ENCODE peak calls at places on chromosomes 16 and 17, in six cellular contexts. P is tibial nerve, H is SK-N-DZ, R is COR-L47, A is A549, T is suprapubic skin. U is an unnamed sample.

GRCh38 chr17:47789611-47790520 is 31.7 kb downstream of the OSBPL7 start:
- DNase-seq in P (no peak), H (peak; percentile 81), R (peak; percentile 78), A (peak; percentile 79), T (peak; percentile 78), U (peak; percentile 44)

GRCh38 chr17:76481091-76481655 is 13.8 kb downstream of the AANAT start:
- DNase-seq in P (no peak), H (peak; percentile 60), R (no peak), A (no peak), T (no peak), U (no peak)

GRCh38 chr17:1002771-1003555 is 6.0 kb downstream of the TIMM22 start:
- DNase-seq in P (no peak), H (no peak), R (no peak), A (no peak), T (no peak), U (peak; percentile 1)

GRCh38 chr16:85498607-85499006 is 114.5 kb upstream of the GSE1 start:
- DNase-seq in P (no peak), H (no peak), R (no peak), A (no peak), T (no peak), U (peak; percentile 21)

GRCh38 chr16:57697896-57698537 is 3.4 kb downstream of the DRC7 start:
- DNase-seq in P (no peak), H (no peak), R (no peak), A (no peak), T (no peak), U (no peak)

GRCh38 chr17:50303051-50303450 is 28.8 kb downstream of the TMEM92 start:
- DNase-seq in P (no peak), H (no peak), R (no peak), A (no peak), T (no peak), U (no peak)

GRCh38 chr16:21663889-21664647 is at the start of gene OTOA:
- DNase-seq in P (no peak), H (no peak), R (no peak), A (no peak), T (peak; percentile 65), U (no peak)

GRCh38 chr16:77745972-77746371 is 23.7 kb downstream of the NUDT7 start:
- DNase-seq in P (no peak), H (no peak), R (no peak), A (no peak), T (no peak), U (no peak)

GRCh38 chr17:17032131-17032692 is 10.0 kb upstream of the MPRIP start:
- DNase-seq in P (no peak), H (peak; percentile 61), R (no peak), A (peak; percentile 89), T (no peak), U (no peak)

GRCh38 chr17:63557416-63557815 is 7.1 kb downstream of the DCAF7 start:
- DNase-seq in P (no peak), H (no peak), R (no peak), A (no peak), T (no peak), U (no peak)

GRCh38 chr17:28540231-28540630 is 12.2 kb downstream of the UNC119 start:
- DNase-seq in P (no peak), H (no peak), R (no peak), A (no peak), T (no peak), U (no peak)

GRCh38 chr16:15790458-15790857 is 66.4 kb downstream of the MYH11 start:
- DNase-seq in P (no peak), H (no peak), R (no peak), A (no peak), T (no peak), U (no peak)

GRCh38 chr16:10738231-10739077 is 5.2 kb upstream of the NUBP1 start:
- DNase-seq in P (no peak), H (no peak), R (no peak), A (peak; percentile 84), T (no peak), U (no peak)

GRCh38 chr17:58285422-58285810 is 4.7 kb upstream of the MPO start:
- DNase-seq in P (no peak), H (no peak), R (no peak), A (no peak), T (no peak), U (no peak)

GRCh38 chr17:29117440-29117753 is 62.8 kb downstream of the MYO18A start:
- DNase-seq in P (no peak), H (no peak), R (no peak), A (no peak), T (no peak), U (no peak)

GRCh38 chr17:80111702-80112470 is 10.5 kb downstream of the GAA start:
- DNase-seq in P (no peak), H (no peak), R (no peak), A (no peak), T (peak; percentile 63), U (no peak)

GRCh38 chr17:35046245-35046644 is 17.3 kb downstream of the RFFL start:
- DNase-seq in P (no peak), H (no peak), R (no peak), A (no peak), T (no peak), U (no peak)

GRCh38 chr16:71846443-71846842 is 667 bp downstream of the ATXN1L start:
- DNase-seq in P (no peak), H (no peak), R (no peak), A (no peak), T (no peak), U (no peak)

GRCh38 chr16:10752843-10753523 is 9.3 kb downstream of the NUBP1 start:
- DNase-seq in P (peak; percentile 70), H (no peak), R (no peak), A (no peak), T (no peak), U (no peak)

GRCh38 chr17:740240-741055 is 8.1 kb downstream of the TLCD3A start:
- DNase-seq in P (no peak), H (no peak), R (no peak), A (no peak), T (no peak), U (no peak)

GRCh38 chr16:53631236-53631635 is 72.4 kb downstream of the RPGRIP1L start:
- DNase-seq in P (no peak), H (no peak), R (no peak), A (no peak), T (no peak), U (no peak)

GRCh38 chr17:48211787-48212186 is 104.2 kb downstream of the SNX11 start:
- DNase-seq in P (no peak), H (no peak), R (no peak), A (no peak), T (no peak), U (no peak)

GRCh38 chr17:65259281-65259680 is 122.1 kb downstream of the RGS9 start:
- DNase-seq in P (no peak), H (no peak), R (no peak), A (no peak), T (no peak), U (no peak)

GRCh38 chr16:22386976-22387375 is 12.6 kb upstream of the CDR2 start:
- DNase-seq in P (no peak), H (no peak), R (no peak), A (no peak), T (no peak), U (no peak)

GRCh38 chr17:34314279-34314678 is 5.0 kb upstream of the CCL8 start:
- DNase-seq in P (peak; percentile 17), H (no peak), R (no peak), A (no peak), T (no peak), U (no peak)

GRCh38 chr16:35210681-35211433 is 1751.4 kb downstream of the TP53TG3F start:
- DNase-seq in P (no peak), H (no peak), R (no peak), A (no peak), T (no peak), U (no peak)